ENCODE peak calls at places on chromosomes 1 and 21, in six cellular contexts. E, H, U, T, D and M are unnamed samples.

GRCh38 chr1:77126309-77126708 is 92.9 kb downstream of the PIGK start:
- DNase-seq in E (peak), H (no peak), U (peak), T (no peak), D (no peak), M (peak)

GRCh38 chr1:167433884-167434283 is 84.4 kb downstream of the CD247 start:
- DNase-seq in E (no peak), H (no peak), U (no peak), T (no peak), D (peak), M (no peak)

GRCh38 chr1:21622466-21623315 is 46.5 kb downstream of the RAP1GAP start:
- DNase-seq in E (peak), H (no peak), U (peak), T (peak), D (peak), M (peak)

GRCh38 chr21:38170705-38171682 is 85.8 kb upstream of the KCNJ15 start:
- DNase-seq in E (no peak), H (no peak), U (no peak), T (no peak), D (peak), M (no peak)

GRCh38 chr1:225694151-225694603 is 41.3 kb upstream of the ENAH start:
- DNase-seq in E (no peak), H (peak), U (peak), T (no peak), D (no peak), M (no peak)

GRCh38 chr1:63873751-63874150 is 99.9 kb downstream of the ROR1 start:
- DNase-seq in E (no peak), H (no peak), U (no peak), T (no peak), D (no peak), M (no peak)

GRCh38 chr1:7587108-7587507 is 184.0 kb upstream of the VAMP3 start:
- DNase-seq in E (no peak), H (no peak), U (peak), T (no peak), D (no peak), M (no peak)

GRCh38 chr1:208203127-208203847 is 40.9 kb downstream of the PLXNA2 start:
- DNase-seq in E (no peak), H (peak), U (no peak), T (no peak), D (no peak), M (no peak)

GRCh38 chr1:7810395-7810794 is 26.3 kb downstream of the PER3 start:
- DNase-seq in E (no peak), H (no peak), U (no peak), T (peak), D (no peak), M (peak)

GRCh38 chr1:245939756-245940345 is 567.2 kb downstream of the SMYD3 start:
- DNase-seq in E (no peak), H (no peak), U (no peak), T (no peak), D (no peak), M (no peak)

GRCh38 chr1:96722161-96722908 is 751 bp downstream of the PTBP2 start:
- DNase-seq in E (peak), H (peak), U (peak), T (peak), D (peak), M (peak)

GRCh38 chr21:44293551-44294231 is 6.2 kb upstream of the PFKL start:
- DNase-seq in E (no peak), H (no peak), U (no peak), T (no peak), D (no peak), M (no peak)

GRCh38 chr21:27505516-27505915 is 538.6 kb upstream of the ADAMTS5 start:
- DNase-seq in E (no peak), H (no peak), U (no peak), T (no peak), D (no peak), M (no peak)

GRCh38 chr21:45224189-45224938 is 63.3 kb downstream of the POFUT2 start:
- DNase-seq in E (no peak), H (no peak), U (no peak), T (peak), D (no peak), M (no peak)

GRCh38 chr21:33940164-33940563 is 24.6 kb upstream of the ATP5PO start:
- DNase-seq in E (no peak), H (no peak), U (no peak), T (no peak), D (peak), M (peak)

GRCh38 chr1:29756901-29757729 is 520.8 kb downstream of the PTPRU start:
- DNase-seq in E (no peak), H (no peak), U (no peak), T (no peak), D (no peak), M (no peak)

GRCh38 chr1:64744492-64745180 is at the start of gene RAVER2:
- DNase-seq in E (peak), H (peak), U (peak), T (peak), D (peak), M (peak)

GRCh38 chr1:54464031-54464476 is 57.9 kb upstream of the SSBP3 start:
- DNase-seq in E (no peak), H (no peak), U (peak), T (no peak), D (no peak), M (peak)

GRCh38 chr1:3366181-3367051 is 88.0 kb upstream of the ARHGEF16 start:
- DNase-seq in E (no peak), H (no peak), U (no peak), T (no peak), D (no peak), M (no peak)

GRCh38 chr21:44966135-44967081 is 26.6 kb downstream of the SLX9 start:
- DNase-seq in E (no peak), H (no peak), U (peak), T (no peak), D (no peak), M (no peak)

GRCh38 chr1:162108426-162108825 is 38.9 kb downstream of the NOS1AP start:
- DNase-seq in E (no peak), H (no peak), U (no peak), T (no peak), D (no peak), M (no peak)

GRCh38 chr1:110686188-110686587 is 11.4 kb upstream of the KCNA3 start:
- DNase-seq in E (no peak), H (no peak), U (no peak), T (no peak), D (no peak), M (no peak)

GRCh38 chr1:151893176-151893924 is 16.0 kb downstream of the THEM4 start:
- DNase-seq in E (no peak), H (no peak), U (no peak), T (no peak), D (no peak), M (no peak)

GRCh38 chr21:32499249-32500055 is 85.9 kb downstream of the TCP10L start:
- DNase-seq in E (no peak), H (no peak), U (no peak), T (no peak), D (no peak), M (no peak)

GRCh38 chr1:51878307-51878615 is 266 bp downstream of the NRDC start:
- DNase-seq in E (no peak), H (no peak), U (no peak), T (no peak), D (no peak), M (no peak)

GRCh38 chr1:51878616-51879336 is at the start of gene NRDC:
- DNase-seq in E (peak), H (peak), U (peak), T (peak), D (peak), M (peak)

GRCh38 chr1:51875291-51875772 is 3.2 kb downstream of the NRDC start:
- DNase-seq in E (no peak), H (no peak), U (no peak), T (peak), D (no peak), M (no peak)

GRCh38 chr1:51875836-51876235 is 2.7 kb downstream of the NRDC start:
- DNase-seq in E (no peak), H (no peak), U (no peak), T (no peak), D (no peak), M (no peak)

DNA sequence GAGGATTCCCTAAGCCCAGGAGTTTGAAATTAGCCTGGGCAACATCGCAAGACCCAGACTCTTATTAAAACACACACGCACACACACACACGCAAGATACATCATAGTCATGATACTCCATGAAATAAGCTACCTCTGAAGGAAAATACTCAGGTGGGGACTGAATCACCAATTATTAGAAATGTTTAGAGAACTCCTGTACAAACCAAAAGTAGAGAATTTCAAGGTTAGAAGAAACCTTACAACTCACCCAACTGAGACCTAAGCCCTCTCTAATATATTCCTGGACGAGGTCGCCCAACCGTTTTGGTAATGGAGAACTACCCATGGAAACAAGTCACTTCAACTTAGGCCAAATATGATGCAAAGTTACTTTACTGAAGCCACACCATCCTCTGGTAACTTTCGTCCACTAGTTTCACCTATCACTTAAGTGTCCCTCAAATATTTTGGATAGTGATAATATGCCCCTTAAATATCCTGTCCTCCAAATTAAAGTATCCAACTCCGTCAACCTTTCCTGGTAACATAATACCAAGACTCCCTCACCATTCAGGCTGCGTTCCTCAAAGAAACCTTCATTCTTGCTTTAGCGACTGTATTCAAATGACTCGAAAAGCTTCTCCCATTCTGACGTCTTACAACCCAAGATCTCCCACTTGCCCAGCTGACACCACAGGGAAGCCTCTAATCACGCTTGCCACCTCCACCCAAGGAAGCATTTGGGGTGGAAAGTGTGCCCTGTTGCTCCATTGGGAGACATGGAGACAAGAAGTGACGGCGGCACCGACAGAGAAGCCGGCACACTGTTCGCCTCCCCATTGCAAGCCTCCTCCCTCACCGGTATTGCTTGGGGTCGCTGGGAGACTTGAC is 857 bp downstream of the NRDC start:
- DNase-seq in E (no peak), H (no peak), U (no peak), T (no peak), D (no peak), M (peak)
- TF ChIP-seq MAX in E (no peak), H (no peak), U (no peak), T (no peak), D (no peak), M (no peak)

GRCh38 chr1:41418868-41419583 is 57.8 kb downstream of the FOXO6 start:
- DNase-seq in E (no peak), H (peak), U (no peak), T (no peak), D (no peak), M (no peak)
- TF ChIP-seq CTCF in E (no peak), H (no peak), U (peak), T (no peak), D (no peak), M (no peak)

GRCh38 chr1:24724345-24725208 is 20.7 kb upstream of the CLIC4 start:
- DNase-seq in E (peak), H (peak), U (no peak), T (peak), D (peak), M (no peak)
- TF ChIP-seq MAX in E (no peak), H (no peak), U (no peak), T (no peak), D (no peak), M (no peak)

GRCh38 chr1:146029097-146029496 is 7.6 kb upstream of the HJV start:
- DNase-seq in E (no peak), H (no peak), U (no peak), T (no peak), D (no peak), M (no peak)
- TF ChIP-seq CTCF in E (no peak), H (no peak), U (no peak), T (no peak), D (no peak), M (no peak)